ENCODE peak calls at places on chromosomes 5 and 9, in seven cellular contexts. D is COR-L47; N is CD8-positive, alpha-beta T cell; B is mucosa of descending colon; Z is GM13977; M is HEK293T; W is effector CD4-positive, alpha-beta T cell. I is an unnamed sample.
A peak's percentile ranks its signal among the peaks of the same experiment; 100 is the strongest.

GRCh38 chr5:136028782-136029742 is at the start of gene TGFBI:
- DNase-seq in D (no peak), N (no peak), B (peak; percentile 73), Z (peak; percentile 31), M (no peak), W (no peak), I (no peak)

GRCh38 chr5:16888694-16889124 is 47.4 kb downstream of the MYO10 start:
- DNase-seq in D (no peak), N (no peak), B (no peak), Z (no peak), M (no peak), W (no peak), I (no peak)

GRCh38 chr9:113646946-113647914 is 183.7 kb downstream of the RGS3 start:
- DNase-seq in D (no peak), N (no peak), B (no peak), Z (no peak), M (no peak), W (no peak), I (no peak)

GRCh38 chr9:33024126-33024965 is 727 bp upstream of the DNAJA1 start:
- DNase-seq in D (peak; percentile 17), N (no peak), B (no peak), Z (no peak), M (no peak), W (no peak), I (no peak)

GRCh38 chr9:134551657-134552348 is 89.8 kb upstream of the COL5A1 start:
- DNase-seq in D (no peak), N (no peak), B (peak; percentile 11), Z (no peak), M (peak; percentile 55), W (no peak), I (no peak)

GRCh38 chr5:155471027-155471426 is 457.5 kb downstream of the KIF4B start:
- DNase-seq in D (peak; percentile 87), N (no peak), B (no peak), Z (no peak), M (no peak), W (no peak), I (no peak)

GRCh38 chr5:151107738-151108520 is 27.1 kb upstream of the TNIP1 start:
- DNase-seq in D (peak; percentile 20), N (no peak), B (no peak), Z (no peak), M (no peak), W (no peak), I (no peak)

GRCh38 chr9:107667269-107667681 is 177.7 kb upstream of the KLF4 start:
- DNase-seq in D (no peak), N (no peak), B (no peak), Z (no peak), M (no peak), W (no peak), I (no peak)